ENCODE peak calls at places on chromosomes 3 and 15, in four cellular contexts. Y is activated CD4-positive, alpha-beta T cell treated with anti-CD3 and anti-CD28 coated beads, Interleukin-2, amount 50 U/mL, for 24 hours; F is GF-D8; E is AG10803. V is an unnamed sample.

GRCh38 chr3:159080821-159081220 is 279.0 kb downstream of the MFSD1 start:
- DNase-seq in Y (no peak), F (no peak), E (no peak), V (no peak)

GRCh38 chr3:187955076-187955952 is 198.6 kb upstream of the LPP start:
- DNase-seq in Y (no peak), F (peak), E (peak), V (peak)

GRCh38 chr3:11808231-11808630 is 38.5 kb downstream of the TAMM41 start:
- DNase-seq in F (no peak), E (peak), Y (no peak), V (no peak)

GRCh38 chr3:133077688-133078087 is 39.5 kb downstream of the TMEM108 start:
- DNase-seq in Y (no peak), E (no peak), F (no peak), V (no peak)

GRCh38 chr15:42306681-42307080 is 33.4 kb upstream of the TMEM87A start:
- DNase-seq in Y (no peak), F (no peak), E (no peak), V (no peak)

GRCh38 chr3:153925826-153926514 is 195.2 kb upstream of the ARHGEF26 start:
- DNase-seq in F (no peak), Y (no peak), E (peak), V (no peak)

GRCh38 chr15:77032052-77032646 is 37.2 kb downstream of the PSTPIP1 start:
- DNase-seq in E (no peak), F (no peak), Y (no peak), V (no peak)

GRCh38 chr3:27880969-27881892 is 159.1 kb upstream of the EOMES start:
- DNase-seq in Y (no peak), F (no peak), E (no peak), V (peak)

GRCh38 chr3:136276049-136276755 is 26.1 kb downstream of the PCCB start:
- DNase-seq in E (peak), Y (no peak), F (no peak), V (no peak)

GRCh38 chr15:41621200-41622193 is 38.7 kb upstream of the MGA start:
- DNase-seq in F (peak), Y (peak), E (peak), V (peak)